ENCODE peak calls at places on chromosomes 2 and 18, in four cellular contexts. A is HFF-Myc, H is upper lobe of right lung, G is adipocyte. C is an unnamed sample.

GRCh38 chr2:29130295-29130694 is 15.1 kb downstream of the CLIP4 start:
- DNase-seq in G (peak), A (peak), H (no peak), C (peak)

GRCh38 chr2:120749506-120750431 is 14.1 kb downstream of the GLI2 start:
- DNase-seq in G (peak), H (no peak), A (no peak), C (no peak)

GRCh38 chr2:12538300-12538699 is 178.4 kb upstream of the TRIB2 start:
- DNase-seq in G (no peak), A (no peak), H (no peak), C (no peak)

GRCh38 chr2:73290049-73290839 is 3.1 kb downstream of the EGR4 start:
- DNase-seq in A (no peak), G (peak), H (no peak), C (no peak)

GRCh38 chr2:102446936-102447335 is 24.0 kb downstream of the IL18RAP start:
- DNase-seq in H (no peak), G (no peak), A (no peak), C (no peak)

GRCh38 chr2:156145469-156145868 is 187.1 kb downstream of the NR4A2 start:
- DNase-seq in G (no peak), A (no peak), H (no peak), C (no peak)

GRCh38 chr2:8358179-8358578 is 323.7 kb upstream of the ID2 start:
- DNase-seq in G (no peak), H (no peak), A (no peak), C (no peak)

GRCh38 chr2:166410828-166411472 is 35.2 kb upstream of the SCN9A start:
- DNase-seq in H (no peak), A (peak), G (peak), C (peak)

GRCh38 chr2:188199716-188200128 is 92.0 kb upstream of the GULP1 start:
- DNase-seq in H (no peak), A (peak), G (peak), C (peak)

GRCh38 chr2:168233726-168234406 is 13.5 kb downstream of the STK39 start:
- DNase-seq in G (peak), H (no peak), A (no peak), C (no peak)

GRCh38 chr2:75605770-75606535 is 40.6 kb upstream of the MRPL19 start:
- DNase-seq in G (peak), H (no peak), A (peak), C (peak)

DNA sequence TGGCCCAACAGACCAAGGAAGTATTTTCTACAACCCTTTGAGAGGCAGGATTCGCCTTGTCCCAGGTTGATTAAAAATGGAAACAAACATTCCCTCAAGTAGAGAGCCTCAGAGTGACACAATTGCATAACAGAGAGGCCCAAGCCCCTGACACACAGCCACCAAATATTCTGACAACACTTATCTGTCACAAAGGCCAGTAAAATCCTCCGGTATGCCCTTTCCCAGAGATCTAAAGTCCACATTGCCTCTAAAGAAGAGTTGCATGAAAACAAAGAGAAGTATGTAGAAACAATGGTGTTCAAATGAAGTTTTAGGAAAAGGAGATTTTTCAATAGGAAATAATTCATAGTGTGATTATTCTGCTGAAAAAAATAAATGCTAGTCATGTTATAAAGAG is 32.1 kb downstream of the DSEL start:
- DNase-seq in G (no peak), H (no peak), A (no peak), C (no peak)
- H3K4me3 ChIP-seq in G (no peak), H (no peak), A (no peak), C (no peak)

DNA sequence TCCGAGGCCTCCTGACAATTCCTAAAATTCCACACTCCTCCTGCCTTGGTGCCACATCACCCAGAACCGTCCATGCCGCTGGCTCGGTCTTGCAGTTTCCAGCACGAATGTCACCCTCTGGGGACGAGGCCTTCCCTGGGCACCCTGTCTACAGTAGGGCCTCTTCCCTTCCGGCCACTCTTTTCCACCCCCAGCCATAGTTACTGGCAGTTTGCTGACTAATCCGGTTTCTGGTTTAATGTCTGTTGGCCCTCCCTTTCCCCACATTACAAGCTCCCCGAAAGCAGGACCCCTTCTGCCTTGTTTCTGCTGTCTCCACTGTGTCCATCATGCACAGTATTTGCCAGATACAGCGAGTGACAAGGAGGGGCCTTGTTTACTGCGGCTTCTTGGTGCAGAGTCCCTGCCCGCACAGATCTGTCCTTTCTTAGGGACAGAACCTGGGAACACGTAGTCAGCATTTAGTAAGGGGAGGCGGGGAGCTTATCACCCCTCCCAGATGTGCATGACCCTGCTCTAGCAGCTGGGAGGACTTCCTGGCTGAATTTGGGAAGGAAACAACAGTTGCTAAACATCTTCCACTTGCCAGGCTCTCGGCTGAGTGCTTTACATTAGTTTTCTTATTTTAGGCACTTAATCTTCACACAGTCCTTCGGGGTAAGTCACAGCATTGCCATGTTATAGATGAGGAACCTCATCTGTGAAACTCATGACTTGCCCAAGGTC is 23.6 kb upstream of the CATIP start:
- DNase-seq in A (no peak), G (no peak), H (no peak), C (no peak)
- H3K4me3 ChIP-seq in A (no peak), G (no peak), H (no peak), C (no peak)

GRCh38 chr2:232362174-232362913 is 16.2 kb upstream of the ALPP start:
- DNase-seq in H (peak), G (no peak), A (no peak), C (no peak)

GRCh38 chr2:232361646-232362045 is 16.9 kb upstream of the ALPP start:
- DNase-seq in H (no peak), A (no peak), G (no peak), C (no peak)

GRCh38 chr2:232367016-232367415 is 11.5 kb upstream of the ALPP start:
- DNase-seq in H (no peak), G (no peak), A (no peak), C (no peak)

GRCh38 chr2:232365621-232366321 is 12.8 kb upstream of the ALPP start:
- DNase-seq in H (no peak), G (peak), A (no peak), C (no peak)

GRCh38 chr2:232363784-232364615 is 14.6 kb upstream of the ALPP start:
- DNase-seq in G (peak), A (no peak), H (peak), C (no peak)
- H3K4me3 ChIP-seq in G (peak), A (no peak), H (peak), C (no peak)

GRCh38 chr18:21900594-21901352 is 160.2 kb downstream of the MIB1 start:
- DNase-seq in H (no peak), G (no peak), A (no peak), C (no peak)

GRCh38 chr18:21901423-21901822 is 160.8 kb downstream of the MIB1 start:
- DNase-seq in H (no peak), G (no peak), A (no peak), C (no peak)

GRCh38 chr18:21903688-21904087 is 163.1 kb downstream of the MIB1 start:
- DNase-seq in H (no peak), A (no peak), G (no peak), C (no peak)

GRCh38 chr18:21907451-21907850 is 166.9 kb downstream of the MIB1 start:
- DNase-seq in G (no peak), A (no peak), H (no peak), C (no peak)

GRCh38 chr18:21904856-21905255 is 164.3 kb downstream of the MIB1 start:
- DNase-seq in G (no peak), A (no peak), H (no peak), C (no peak)
- H3K4me3 ChIP-seq in G (no peak), A (no peak), H (no peak), C (no peak)

GRCh38 chr2:63124850-63125249 is 74.2 kb downstream of the OTX1 start:
- DNase-seq in A (no peak), H (no peak), G (no peak), C (no peak)

GRCh38 chr2:63127594-63127993 is 77.0 kb downstream of the OTX1 start:
- DNase-seq in A (no peak), G (no peak), H (no peak), C (no peak)

GRCh38 chr2:63121055-63121834 is 70.6 kb downstream of the OTX1 start:
- DNase-seq in H (no peak), A (no peak), G (no peak), C (no peak)

GRCh38 chr2:63124209-63124608 is 73.6 kb downstream of the OTX1 start:
- DNase-seq in H (no peak), A (no peak), G (no peak), C (no peak)

DNA sequence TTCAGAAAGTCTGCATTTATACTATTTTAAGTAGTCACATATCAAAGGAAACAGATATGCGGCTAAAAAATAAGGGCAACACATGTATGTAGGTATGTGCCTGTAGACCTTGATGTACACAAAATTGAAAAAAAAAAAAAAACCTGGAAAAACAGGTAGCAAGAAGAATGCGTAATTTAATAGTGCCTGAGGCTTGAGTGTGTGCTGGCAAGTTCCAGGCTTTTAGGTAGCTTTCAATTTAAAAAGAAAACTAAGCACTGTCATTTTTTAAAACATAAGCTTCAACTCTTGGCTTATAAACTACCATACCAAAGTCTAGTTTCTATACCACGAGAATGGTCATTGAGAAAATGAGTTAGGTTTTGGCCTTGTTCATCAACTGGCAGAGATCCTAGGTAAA is 72.3 kb downstream of the OTX1 start:
- DNase-seq in H (no peak), G (no peak), A (no peak), C (no peak)
- H3K4me3 ChIP-seq in H (no peak), G (no peak), A (no peak), C (no peak)

DNA sequence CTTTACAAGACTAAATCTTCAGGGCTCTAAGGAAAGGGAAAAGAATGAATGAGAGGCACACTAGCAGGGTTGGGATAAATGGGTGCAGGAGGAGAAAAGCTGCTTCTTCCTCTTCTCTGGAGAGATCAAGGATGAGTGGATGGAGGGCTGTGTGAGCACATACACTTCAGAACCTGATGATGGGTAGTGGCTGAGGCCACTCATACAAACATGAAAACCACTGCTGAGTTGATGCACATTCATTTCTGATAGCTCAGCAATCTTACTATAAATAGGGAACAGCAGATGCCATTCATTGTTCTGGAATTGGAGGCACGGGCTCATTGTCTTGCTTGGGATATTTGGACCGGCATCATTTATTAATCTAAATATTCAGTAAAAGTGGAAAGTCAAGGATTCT is 152.4 kb upstream of the KCTD1 start:
- DNase-seq in G (no peak), H (no peak), A (no peak), C (no peak)
- H3K4me3 ChIP-seq in G (no peak), H (no peak), A (no peak), C (no peak)

GRCh38 chr2:241356871-241357260 is 781 bp downstream of the FARP2 start:
- DNase-seq in G (peak), H (no peak), A (no peak), C (no peak)

GRCh38 chr2:241355983-241356870 is at the start of gene FARP2:
- DNase-seq in A (peak), G (peak), H (peak), C (peak)

GRCh38 chr2:241357531-241357930 is 1.4 kb downstream of the FARP2 start:
- DNase-seq in H (no peak), A (no peak), G (no peak), C (no peak)

GRCh38 chr2:241359481-241360045 is 3.5 kb downstream of the FARP2 start:
- DNase-seq in A (no peak), H (no peak), G (no peak), C (no peak)

GRCh38 chr2:241358470-241358869 is 2.4 kb downstream of the FARP2 start:
- DNase-seq in A (no peak), G (no peak), H (no peak), C (no peak)
- H3K4me3 ChIP-seq in A (no peak), G (no peak), H (no peak), C (no peak)

GRCh38 chr18:21049306-21049705 is 62.3 kb downstream of the ROCK1 start:
- DNase-seq in A (no peak), G (no peak), H (no peak), C (no peak)
- H3K4me3 ChIP-seq in A (no peak), G (no peak), H (no peak), C (no peak)

GRCh38 chr2:154577390-154577789 is 121.1 kb upstream of the KCNJ3 start:
- DNase-seq in A (no peak), G (no peak), H (no peak), C (no peak)
- H3K4me3 ChIP-seq in A (no peak), G (no peak), H (no peak), C (no peak)

C was measured in skeletal muscle cell.